ENCODE peak calls at places on chromosomes 2 and 18, in eight cellular contexts. V, O, A, P, K, X, B and F are unnamed samples.

GRCh38 chr2:61178603-61179545 is 16.9 kb downstream of the C2orf74 start:
- DNase-seq in K (peak), A (no peak), V (no peak), X (no peak), B (peak), P (no peak), O (no peak), F (no peak)

GRCh38 chr2:181573140-181573736 is 83.7 kb downstream of the CERKL start:
- DNase-seq in P (no peak), B (peak), K (no peak), X (no peak), V (peak), O (no peak), A (no peak), F (peak)

GRCh38 chr2:71043531-71044407 is 24.7 kb upstream of the NAGK start:
- DNase-seq in X (no peak), K (no peak), V (no peak), P (no peak), O (no peak), A (no peak), B (no peak), F (no peak)

GRCh38 chr18:73461038-73461779 is 593.4 kb upstream of the NETO1 start:
- DNase-seq in B (no peak), A (no peak), X (no peak), K (no peak), O (peak), V (no peak), P (no peak), F (no peak)

GRCh38 chr2:6645672-6646071 is 220.0 kb downstream of the CMPK2 start:
- DNase-seq in V (no peak), A (no peak), X (no peak), B (no peak), K (no peak), P (no peak), O (no peak), F (no peak)

GRCh38 chr2:157777425-157777824 is 98.7 kb downstream of the ACVR1 start:
- DNase-seq in V (peak), X (peak), K (no peak), P (peak), A (no peak), O (peak), B (no peak), F (peak)

GRCh38 chr2:86480105-86480504 is 38.9 kb downstream of the KDM3A start:
- DNase-seq in X (no peak), K (peak), B (no peak), P (no peak), A (no peak), V (no peak), O (no peak), F (no peak)

GRCh38 chr2:223576873-223577272 is 25.3 kb downstream of the SCG2 start:
- DNase-seq in V (no peak), B (peak), P (peak), A (no peak), K (no peak), O (peak), X (no peak), F (peak)

GRCh38 chr2:39724828-39725144 is 54.3 kb downstream of the THUMPD2 start:
- DNase-seq in B (no peak), P (no peak), X (no peak), K (no peak), V (no peak), O (no peak), A (no peak), F (no peak)

GRCh38 chr18:49708674-49709580 is 104.4 kb downstream of the ACAA2 start:
- DNase-seq in V (no peak), X (no peak), P (no peak), A (no peak), B (no peak), K (no peak), O (peak), F (no peak)

GRCh38 chr2:146239392-146240135 is 1605.3 kb upstream of the ACVR2A start:
- DNase-seq in P (peak), X (no peak), B (peak), O (no peak), A (no peak), K (no peak), V (no peak), F (no peak)

GRCh38 chr2:10871978-10872377 is 39.8 kb upstream of the KCNF1 start:
- DNase-seq in X (no peak), A (no peak), P (no peak), V (no peak), B (no peak), O (no peak), K (no peak), F (no peak)

GRCh38 chr2:240956161-240956934 is 42.1 kb upstream of the SNED1 start:
- DNase-seq in P (no peak), B (no peak), V (no peak), A (peak), X (no peak), K (no peak), O (peak), F (no peak)

GRCh38 chr2:234493117-234493516 is 3.8 kb downstream of the ARL4C start:
- DNase-seq in A (no peak), P (no peak), O (no peak), X (no peak), V (no peak), B (no peak), K (no peak), F (no peak)

GRCh38 chr2:190626656-190627055 is 22.2 kb upstream of the NAB1 start:
- DNase-seq in B (no peak), X (no peak), K (no peak), V (no peak), P (no peak), A (no peak), O (no peak), F (no peak)

GRCh38 chr2:203155406-203155805 is 83.4 kb upstream of the CYP20A1 start:
- DNase-seq in A (no peak), K (no peak), V (no peak), O (peak), P (no peak), B (peak), X (no peak), F (no peak)

GRCh38 chr18:44758821-44759624 is 78.3 kb downstream of the SETBP1 start:
- DNase-seq in X (no peak), P (no peak), B (no peak), V (no peak), K (no peak), A (no peak), O (no peak), F (no peak)

GRCh38 chr2:46826898-46827245 is 88.7 kb downstream of the MCFD2 start:
- DNase-seq in X (no peak), K (no peak), A (no peak), P (no peak), B (no peak), O (peak), V (no peak), F (no peak)

GRCh38 chr2:120747281-120747680 is 11.6 kb downstream of the GLI2 start:
- DNase-seq in P (no peak), B (no peak), X (no peak), A (no peak), O (peak), K (no peak), V (no peak), F (no peak)

GRCh38 chr2:217935901-217936684 is 66.7 kb downstream of the TNS1 start:
- DNase-seq in X (no peak), K (peak), V (no peak), P (no peak), A (peak), B (peak), O (no peak), F (no peak)

GRCh38 chr2:45237850-45238542 is 228.7 kb upstream of the SIX2 start:
- DNase-seq in A (no peak), O (no peak), X (peak), K (no peak), P (peak), V (no peak), B (peak), F (peak)

GRCh38 chr18:55522011-55522410 is 66.0 kb downstream of the TCF4 start:
- DNase-seq in V (no peak), O (peak), P (no peak), K (no peak), X (no peak), B (no peak), A (no peak), F (no peak)

GRCh38 chr2:30287857-30288513 is 56.7 kb downstream of the LBH start:
- DNase-seq in K (no peak), A (no peak), B (no peak), O (no peak), X (no peak), P (no peak), V (no peak), F (no peak)

GRCh38 chr18:10374615-10375295 is 79.7 kb upstream of the APCDD1 start:
- DNase-seq in O (no peak), P (no peak), K (no peak), A (no peak), B (peak), X (no peak), V (no peak), F (peak)

GRCh38 chr2:2573658-2574293 is 242.7 kb upstream of the MYT1L start:
- DNase-seq in K (no peak), X (no peak), V (no peak), B (no peak), P (no peak), A (no peak), O (peak), F (no peak)

GRCh38 chr2:200618590-200619021 is 32.8 kb downstream of the AOX1 start:
- DNase-seq in B (no peak), X (no peak), K (no peak), V (no peak), P (no peak), A (no peak), O (no peak), F (no peak)

DNA sequence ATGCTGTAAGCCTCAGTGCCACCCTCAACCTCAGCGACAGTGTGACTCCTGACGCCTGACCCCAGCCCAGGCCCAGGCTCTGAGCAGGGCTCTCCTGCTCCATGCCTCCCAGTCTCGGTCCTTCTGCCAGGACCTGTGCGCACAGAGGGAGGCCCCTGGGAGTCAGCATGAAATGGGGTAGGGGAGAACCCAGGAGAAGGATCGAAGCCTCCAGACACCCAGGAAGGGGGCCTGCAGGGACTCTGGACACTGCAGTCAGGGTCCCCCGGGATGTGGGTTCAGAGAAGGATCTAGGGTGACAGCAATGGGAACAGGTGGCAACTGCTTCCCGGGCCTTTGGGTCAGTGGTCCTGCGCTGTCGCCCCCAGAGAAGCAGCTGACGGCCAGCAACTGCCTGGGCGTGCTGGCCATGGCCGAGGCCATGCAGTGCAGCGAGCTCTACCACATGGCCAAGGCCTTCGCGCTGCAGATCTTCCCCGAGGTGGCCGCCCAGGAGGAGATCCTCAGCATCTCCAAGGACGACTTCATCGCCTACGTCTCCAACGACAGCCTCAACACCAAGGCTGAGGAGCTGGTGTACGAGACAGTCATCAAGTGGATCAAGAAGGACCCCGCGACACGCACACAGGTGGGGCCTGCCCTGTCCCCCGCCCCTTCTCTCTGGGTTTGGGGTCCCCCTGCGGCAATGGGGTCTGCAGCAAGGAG is 233.9 kb downstream of the ATAD2B start:
- DNase-seq in A (no peak), O (no peak), V (no peak), P (no peak), X (no peak), B (no peak), K (no peak), F (no peak)
- H3K27ac ChIP-seq in A (no peak), O (no peak), V (no peak), P (no peak), X (no peak), B (no peak), K (no peak), F (no peak)

GRCh38 chr18:35777042-35777441 is 195.4 kb upstream of the RMP24 start:
- DNase-seq in K (no peak), O (peak), X (no peak), P (no peak), A (no peak), B (no peak), V (no peak), F (no peak)
- TF ChIP-seq CTCF in K (no peak), O (peak), X (peak), P (no peak), A (no peak), B (no peak), V (no peak), F (no peak)

GRCh38 chr2:54629914-54630609 is 93.4 kb upstream of the EML6 start:
- DNase-seq in K (no peak), V (no peak), O (no peak), B (peak), A (peak), P (no peak), X (peak), F (peak)
- H3K27ac ChIP-seq in K (peak), V (no peak), O (no peak), B (no peak), A (peak), P (no peak), X (no peak), F (peak)

GRCh38 chr18:32259553-32259952 is 69.7 kb downstream of the MEP1B start:
- DNase-seq in A (no peak), X (no peak), P (no peak), V (no peak), B (no peak), K (no peak), O (no peak), F (no peak)

GRCh38 chr18:32258148-32258547 is 68.3 kb downstream of the MEP1B start:
- DNase-seq in X (no peak), P (no peak), V (no peak), B (no peak), A (no peak), K (no peak), O (no peak), F (no peak)

GRCh38 chr18:32262092-32262491 is 72.3 kb downstream of the MEP1B start:
- DNase-seq in B (no peak), P (no peak), O (no peak), X (no peak), A (no peak), K (no peak), V (no peak), F (no peak)

GRCh38 chr18:32258558-32259204 is 68.8 kb downstream of the MEP1B start:
- DNase-seq in O (no peak), K (no peak), B (no peak), A (no peak), P (no peak), V (no peak), X (no peak), F (no peak)

DNA sequence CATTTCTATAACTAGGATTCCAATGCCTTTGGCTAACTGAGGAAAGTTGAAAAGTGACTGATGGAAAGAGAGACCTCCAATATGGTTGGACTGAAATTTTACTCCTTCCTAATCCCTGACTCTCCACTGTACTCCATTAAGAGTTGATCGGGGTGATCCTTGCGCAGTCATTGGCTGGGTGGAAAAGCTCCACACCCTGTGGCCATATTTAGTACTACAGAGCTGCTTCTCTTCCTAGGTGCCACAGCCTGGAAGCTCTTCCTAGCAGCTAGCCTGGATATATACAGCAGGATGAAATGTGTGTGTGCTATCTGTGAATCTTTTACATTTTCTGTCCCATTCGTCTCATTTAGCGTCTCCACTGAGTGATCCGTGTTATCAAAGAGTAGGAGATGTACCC is 71.2 kb downstream of the MEP1B start:
- DNase-seq in O (no peak), B (no peak), X (no peak), V (no peak), A (no peak), P (no peak), K (no peak), F (no peak)
- TF ChIP-seq CTCF in O (peak), B (no peak), X (peak), V (no peak), A (no peak), P (peak), K (no peak), F (no peak)

GRCh38 chr18:57791192-57791591 is 11.9 kb downstream of the ATP8B1 start:
- DNase-seq in A (no peak), V (no peak), P (no peak), K (no peak), B (no peak), O (no peak), X (no peak), F (no peak)

GRCh38 chr18:57793630-57793986 is 9.5 kb downstream of the ATP8B1 start:
- DNase-seq in V (no peak), B (no peak), K (no peak), O (peak), X (no peak), P (no peak), A (no peak), F (no peak)

GRCh38 chr18:57791911-57792310 is 11.2 kb downstream of the ATP8B1 start:
- DNase-seq in A (no peak), K (no peak), X (no peak), B (no peak), P (no peak), O (no peak), V (no peak), F (no peak)

GRCh38 chr18:57794951-57795728 is 8.0 kb downstream of the ATP8B1 start:
- DNase-seq in P (no peak), X (no peak), K (no peak), A (no peak), B (no peak), O (peak), V (no peak), F (no peak)

GRCh38 chr18:57792741-57793629 is 10.1 kb downstream of the ATP8B1 start:
- DNase-seq in X (no peak), O (peak), B (no peak), A (no peak), V (no peak), K (no peak), P (no peak), F (no peak)
- H3K27ac ChIP-seq in X (peak), O (no peak), B (no peak), A (peak), V (no peak), K (peak), P (peak), F (no peak)

GRCh38 chr18:11587432-11587831 is 22.0 kb upstream of the SLC35G4 start:
- DNase-seq in A (no peak), K (no peak), P (no peak), X (no peak), O (peak), V (no peak), B (no peak), F (no peak)

GRCh38 chr18:11587846-11588245 is 21.6 kb upstream of the SLC35G4 start:
- DNase-seq in B (no peak), X (no peak), O (no peak), K (no peak), A (no peak), P (no peak), V (no peak), F (no peak)

DNA sequence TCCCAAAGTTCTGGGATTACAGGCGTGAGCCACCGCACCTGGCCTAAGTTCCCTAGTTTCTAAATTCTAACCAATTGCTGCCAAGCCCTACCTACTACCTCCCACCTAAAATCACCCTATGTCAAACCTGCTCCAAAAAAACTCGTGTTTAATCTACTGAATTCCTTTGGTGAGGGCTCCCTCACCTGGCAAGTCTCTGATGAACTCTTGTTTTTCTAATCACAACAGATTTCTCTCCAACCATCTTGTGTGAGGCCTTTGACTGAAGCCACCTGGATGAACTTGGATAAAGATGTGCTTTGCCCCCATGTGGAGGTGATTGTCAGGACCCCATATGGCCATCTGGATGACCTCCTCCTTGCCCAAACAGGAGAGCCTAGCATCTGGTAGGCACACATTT is 17.4 kb upstream of the SLC35G4 start:
- DNase-seq in O (no peak), A (no peak), P (no peak), K (no peak), B (no peak), V (no peak), X (no peak), F (no peak)
- TF ChIP-seq CTCF in O (peak), A (no peak), P (no peak), K (no peak), B (no peak), V (no peak), X (no peak), F (no peak)

DNA sequence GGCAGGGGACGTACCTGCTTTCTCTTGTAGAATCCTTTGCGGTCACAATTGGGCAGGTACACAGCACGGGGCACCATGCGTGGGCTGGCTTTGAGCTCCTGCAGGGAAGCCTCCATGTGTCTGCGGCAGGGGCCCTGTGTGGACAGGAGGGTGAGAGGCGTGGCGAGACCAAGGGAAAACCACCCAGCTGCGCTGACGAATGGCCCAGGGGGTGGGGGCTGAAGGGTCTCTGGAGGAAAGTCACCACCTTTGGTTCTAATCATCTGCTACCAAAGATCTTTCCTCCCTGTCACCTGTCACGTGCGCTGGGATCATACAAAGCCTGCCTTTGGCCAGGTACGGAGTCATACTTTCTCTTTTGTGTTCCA is 17.3 kb downstream of the IGFBP5 start:
- DNase-seq in B (no peak), X (no peak), P (no peak), V (no peak), K (no peak), A (no peak), O (no peak), F (no peak)
- H3K27ac ChIP-seq in B (no peak), X (no peak), P (peak), V (no peak), K (no peak), A (no peak), O (no peak), F (no peak)

DNA sequence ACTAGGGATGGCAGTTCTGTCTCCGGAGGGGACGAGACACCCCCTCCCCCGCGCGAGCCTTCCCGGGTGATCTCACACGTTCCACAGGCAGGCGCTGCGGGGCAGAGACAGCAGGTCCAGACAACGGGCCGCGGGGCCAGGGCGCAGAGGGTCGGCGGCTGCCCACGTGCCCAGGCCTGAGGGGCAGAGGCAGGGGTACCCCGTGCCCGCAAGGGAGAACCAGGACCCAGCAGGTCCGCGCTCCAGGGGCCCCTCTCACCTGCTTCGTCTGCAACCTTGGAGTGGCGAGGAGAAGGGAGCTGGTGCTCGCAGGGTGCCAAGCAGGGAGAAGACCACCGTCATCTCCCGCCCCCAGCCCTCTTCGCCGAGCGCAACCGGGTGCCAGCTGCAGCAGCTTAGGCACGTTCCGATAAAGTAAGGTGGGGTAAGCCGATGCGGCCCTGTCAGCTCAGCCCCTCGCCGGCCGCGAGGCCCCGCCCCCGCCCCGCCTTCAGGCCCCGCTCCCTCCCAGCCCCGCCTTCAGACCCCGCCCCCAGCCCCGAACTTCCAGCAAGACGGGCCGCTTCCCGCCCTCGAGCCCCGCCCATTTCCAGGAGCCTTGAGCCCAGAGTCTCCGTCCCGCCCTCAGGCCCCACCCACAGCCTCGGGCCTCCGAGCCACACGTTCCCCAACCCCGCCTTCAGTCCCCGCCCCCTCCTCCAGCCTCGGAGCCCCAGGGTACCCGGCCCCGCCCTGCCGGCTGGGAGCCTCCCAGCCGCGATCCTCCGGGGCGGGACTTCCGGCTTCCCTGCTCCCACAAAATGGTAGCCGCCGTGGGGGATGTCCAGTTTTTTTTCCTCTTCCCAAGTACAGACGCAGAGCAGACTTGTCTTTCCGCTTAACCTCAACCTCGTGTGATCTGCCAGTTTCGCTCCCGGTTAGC is at the start of gene GPR155:
- DNase-seq in P (peak), B (peak), V (peak), O (peak), A (peak), X (peak), K (peak), F (peak)
- TF ChIP-seq CTCF in P (peak), B (peak), V (peak), O (no peak), A (no peak), X (no peak), K (no peak), F (peak)